ENCODE peak calls at places on chromosome 13, in four cellular contexts. T, X, A and U are unnamed samples.

GRCh38 chr13:99432637-99433542 is 68.4 kb upstream of the TM9SF2 start:
- DNase-seq in T (peak), X (peak), A (peak), U (peak)

GRCh38 chr13:41017153-41017552 is 2.0 kb downstream of the ELF1 start:
- DNase-seq in T (peak), X (no peak), A (no peak), U (no peak)

GRCh38 chr13:52405767-52406494 is at the start of gene THSD1:
- DNase-seq in T (peak), X (peak), A (peak), U (peak)

GRCh38 chr13:36345438-36346221 is 564 bp downstream of the SPART start:
- DNase-seq in T (peak), X (peak), A (peak), U (peak)

GRCh38 chr13:112072531-112073244 is 5.7 kb downstream of the SOX1 start:
- DNase-seq in T (no peak), X (no peak), A (no peak), U (no peak)

GRCh38 chr13:43584711-43585110 is 202.1 kb downstream of the ENOX1 start:
- DNase-seq in T (no peak), X (no peak), A (no peak), U (no peak)

GRCh38 chr13:98142427-98143156 is at the start of gene FARP1:
- DNase-seq in T (peak), X (peak), A (peak), U (peak)

GRCh38 chr13:32587014-32587773 is 942 bp downstream of the PDS5B start:
- DNase-seq in T (peak), X (peak), A (peak), U (peak)

GRCh38 chr13:55361141-55361540 is 1779.6 kb upstream of the PRR20A start:
- DNase-seq in T (no peak), X (no peak), A (no peak), U (no peak)

GRCh38 chr13:34256236-34256635 is 438.3 kb downstream of the RFC3 start:
- DNase-seq in T (no peak), X (no peak), A (no peak), U (no peak)

GRCh38 chr13:37049810-37050209 is 9.7 kb downstream of the SUPT20H start:
- DNase-seq in T (no peak), X (no peak), A (no peak), U (no peak)

GRCh38 chr13:43245374-43245964 is 222.1 kb downstream of the DNAJC15 start:
- DNase-seq in T (no peak), X (no peak), A (peak), U (no peak)

GRCh38 chr13:71773534-71773933 is 93.5 kb downstream of the DACH1 start:
- DNase-seq in T (no peak), X (no peak), A (no peak), U (no peak)

GRCh38 chr13:114152285-114152645 is 19.8 kb upstream of the RASA3 start:
- DNase-seq in T (no peak), X (no peak), A (no peak), U (peak)

GRCh38 chr13:46211116-46211515 is 612 bp upstream of the LRRC63 start:
- DNase-seq in T (no peak), X (no peak), A (no peak), U (no peak)

GRCh38 chr13:21637296-21637695 is 33.3 kb upstream of the MICU2 start:
- DNase-seq in T (peak), X (peak), A (no peak), U (peak)

GRCh38 chr13:24271611-24272451 is 37.5 kb upstream of the C1QTNF9 start:
- DNase-seq in T (peak), X (peak), A (peak), U (peak)

GRCh38 chr13:21871302-21871862 is 200.5 kb downstream of the FGF9 start:
- DNase-seq in T (no peak), X (no peak), A (no peak), U (no peak)

GRCh38 chr13:94028234-94029145 is 451.0 kb downstream of the DCT start:
- DNase-seq in T (no peak), X (no peak), A (no peak), U (no peak)

GRCh38 chr13:76019421-76020044 is 383.4 kb downstream of the LMO7 start:
- DNase-seq in T (no peak), X (peak), A (no peak), U (peak)

GRCh38 chr13:51083706-51084105 is 27.4 kb downstream of the C13orf42 start:
- DNase-seq in T (no peak), X (no peak), A (no peak), U (no peak)

GRCh38 chr13:28492527-28493367 is 2.2 kb downstream of the FLT1 start:
- DNase-seq in T (no peak), X (no peak), A (no peak), U (no peak)

GRCh38 chr13:91544723-91545122 is 146.3 kb downstream of the GPC5 start:
- DNase-seq in T (no peak), X (no peak), A (no peak), U (no peak)

GRCh38 chr13:46850214-46850613 is 46.6 kb downstream of the HTR2A start:
- DNase-seq in T (no peak), X (no peak), A (no peak), U (no peak)

GRCh38 chr13:22915442-22916082 is 265.2 kb upstream of the SGCG start:
- DNase-seq in T (peak), X (peak), A (no peak), U (peak)

GRCh38 chr13:46053162-46054012 is 841 bp upstream of the ZC3H13 start:
- DNase-seq in T (no peak), X (no peak), A (no peak), U (no peak)

GRCh38 chr13:111119966-111120365 is 4.9 kb downstream of the ARHGEF7 start:
- DNase-seq in T (no peak), X (no peak), A (no peak), U (no peak)

GRCh38 chr13:32446778-32447465 is 19.0 kb upstream of the N4BP2L1 start:
- DNase-seq in T (no peak), X (no peak), A (no peak), U (no peak)

GRCh38 chr13:100254002-100254401 is 165.1 kb downstream of the PCCA start:
- DNase-seq in T (no peak), X (no peak), A (no peak), U (no peak)

GRCh38 chr13:79385694-79386093 is 20.4 kb downstream of the RBM26 start:
- DNase-seq in T (no peak), X (no peak), A (no peak), U (no peak)

GRCh38 chr13:99027260-99027659 is 49.4 kb upstream of the DOCK9 start:
- DNase-seq in T (no peak), X (no peak), A (no peak), U (no peak)

GRCh38 chr13:43267916-43268315 is 244.5 kb downstream of the DNAJC15 start:
- DNase-seq in T (no peak), X (no peak), A (no peak), U (no peak)

GRCh38 chr13:110396913-110397379 is 89.9 kb downstream of the COL4A2 start:
- DNase-seq in T (peak), X (peak), A (peak), U (peak)